ENCODE peak calls at places on chromosome 2, in nine cellular contexts. J, T, N, W, D, H, O, U and C are unnamed samples.

GRCh38 chr2:108565778-108566375 is 31.6 kb downstream of the LIMS1 start:
- DNase-seq in J (no peak), T (no peak), N (no peak), W (no peak), D (no peak), H (no peak), O (no peak), U (no peak), C (peak)

GRCh38 chr2:65554765-65555561 is 122.6 kb upstream of the SPRED2 start:
- DNase-seq in J (no peak), T (no peak), N (no peak), W (no peak), D (no peak), H (no peak), O (no peak), U (no peak), C (no peak)

GRCh38 chr2:144452169-144453038 is 67.5 kb downstream of the ZEB2 start:
- DNase-seq in J (peak), T (peak), N (peak), W (no peak), D (no peak), H (no peak), O (no peak), U (no peak), C (no peak)

GRCh38 chr2:241050624-241051577 is 51.2 kb downstream of the MTERF4 start:
- DNase-seq in J (no peak), T (no peak), N (no peak), W (no peak), D (no peak), H (no peak), O (no peak), U (no peak), C (no peak)

GRCh38 chr2:46461716-46462171 is 17.6 kb upstream of the TMEM247 start:
- DNase-seq in J (no peak), T (no peak), N (no peak), W (no peak), D (no peak), H (no peak), O (no peak), U (no peak), C (no peak)

GRCh38 chr2:227163445-227163997 is 484 bp downstream of the COL4A4 start:
- DNase-seq in J (no peak), T (no peak), N (no peak), W (no peak), D (no peak), H (no peak), O (no peak), U (no peak), C (no peak)

GRCh38 chr2:70161069-70161534 is 29.7 kb downstream of the C2orf42 start:
- DNase-seq in J (no peak), T (no peak), N (no peak), W (no peak), D (no peak), H (no peak), O (no peak), U (no peak), C (no peak)

GRCh38 chr2:135768863-135769262 is 27.2 kb downstream of the UBXN4 start:
- DNase-seq in J (no peak), T (no peak), N (no peak), W (no peak), D (no peak), H (no peak), O (no peak), U (no peak), C (no peak)

GRCh38 chr2:9753276-9753600 is 90.0 kb upstream of the TAF1B start:
- DNase-seq in J (peak), T (peak), N (peak), W (peak), D (no peak), H (peak), O (no peak), U (peak), C (no peak)

GRCh38 chr2:168239281-168239680 is 8.1 kb downstream of the STK39 start:
- DNase-seq in J (no peak), T (no peak), N (no peak), W (no peak), D (no peak), H (no peak), O (no peak), U (no peak), C (no peak)

GRCh38 chr2:196555161-196555560 is 84.4 kb upstream of the CCDC150 start:
- DNase-seq in J (no peak), T (no peak), N (no peak), W (no peak), D (no peak), H (no peak), O (no peak), U (no peak), C (no peak)

GRCh38 chr2:27264753-27265535 is 2.1 kb upstream of the SLC30A3 start:
- DNase-seq in J (peak), T (peak), N (peak), W (no peak), D (peak), H (no peak), O (peak), U (peak), C (peak)

GRCh38 chr2:205815645-205816044 is 133.3 kb downstream of the NRP2 start:
- DNase-seq in J (no peak), T (no peak), N (no peak), W (no peak), D (no peak), H (no peak), O (no peak), U (no peak), C (no peak)

GRCh38 chr2:32632089-32632488 is 4.2 kb downstream of the TTC27 start:
- DNase-seq in J (peak), T (no peak), N (peak), W (peak), D (no peak), H (no peak), O (no peak), U (no peak), C (no peak)

GRCh38 chr2:35871672-35872071 is 483.9 kb upstream of the CRIM1 start:
- DNase-seq in J (no peak), T (peak), N (no peak), W (no peak), D (no peak), H (no peak), O (no peak), U (no peak), C (no peak)

GRCh38 chr2:230457073-230457768 is 41.2 kb downstream of the SP100 start:
- DNase-seq in J (no peak), T (no peak), N (no peak), W (no peak), D (no peak), H (no peak), O (no peak), U (no peak), C (no peak)

GRCh38 chr2:96578731-96579130 is 42.2 kb downstream of the ARID5A start:
- DNase-seq in J (no peak), T (no peak), N (no peak), W (no peak), D (no peak), H (no peak), O (no peak), U (no peak), C (no peak)

GRCh38 chr2:191220671-191221070 is 24.5 kb upstream of the MYO1B start:
- DNase-seq in J (no peak), T (no peak), N (no peak), W (no peak), D (no peak), H (no peak), O (no peak), U (no peak), C (no peak)

GRCh38 chr2:43605079-43605655 is 9.3 kb upstream of the THADA start:
- DNase-seq in J (peak), T (peak), N (peak), W (peak), D (no peak), H (no peak), O (no peak), U (no peak), C (no peak)

GRCh38 chr2:171389325-171389724 is 44.5 kb downstream of the METTL8 start:
- DNase-seq in J (no peak), T (no peak), N (no peak), W (no peak), D (no peak), H (no peak), O (no peak), U (no peak), C (no peak)